ENCODE peak calls at places on chromosomes 12 and 14, in seven cellular contexts. S is upper lobe of right lung; F is fibroblast of villous mesenchyme; X is astrocyte; J is SJSA1; Q is HT-29; D is stimulated activated CD4-positive, alpha-beta T cell treated with anti-CD3 and anti-CD28 coated beads, Interleukin-1b, Interleukin-23, amount 100 ng/mL, for 4 hours. Z is an unnamed sample.

GRCh38 chr12:69510176-69510827 is 40.1 kb downstream of the FRS2 start:
- DNase-seq in F (no peak), Q (no peak), J (no peak), X (no peak), S (no peak), D (no peak), Z (no peak)

GRCh38 chr14:54106802-54107377 is 150.3 kb upstream of the BMP4 start:
- DNase-seq in F (no peak), D (no peak), J (peak), S (no peak), X (peak), Q (peak), Z (no peak)

GRCh38 chr12:70543444-70543843 is 93.8 kb downstream of the PTPRB start:
- DNase-seq in J (peak), D (no peak), S (no peak), Q (peak), F (peak), X (peak), Z (peak)

GRCh38 chr12:64968989-64969819 is 144.8 kb downstream of the TBC1D30 start:
- DNase-seq in D (no peak), Q (peak), S (no peak), J (no peak), F (peak), X (no peak), Z (no peak)

GRCh38 chr12:77725611-77726010 is 105.1 kb upstream of the NAV3 start:
- DNase-seq in X (peak), J (peak), Q (no peak), D (no peak), F (peak), S (no peak), Z (peak)

GRCh38 chr12:15495742-15496141 is 173.4 kb downstream of the PTPRO start:
- DNase-seq in F (no peak), D (no peak), S (no peak), Q (no peak), J (no peak), X (peak), Z (no peak)

GRCh38 chr12:27899151-27899661 is 73.3 kb downstream of the PTHLH start:
- DNase-seq in X (peak), J (no peak), Q (no peak), S (no peak), F (peak), D (no peak), Z (peak)

GRCh38 chr12:113232787-113233585 is 11.7 kb downstream of the TPCN1 start:
- DNase-seq in X (peak), Q (no peak), J (no peak), S (no peak), F (no peak), D (peak), Z (no peak)

GRCh38 chr12:52912711-52913423 is 8.0 kb upstream of the KRT8 start:
- DNase-seq in D (no peak), J (no peak), Q (peak), X (no peak), S (no peak), F (no peak), Z (no peak)

GRCh38 chr14:23294346-23294733 is 8.3 kb downstream of the PPP1R3E start:
- DNase-seq in S (no peak), Q (no peak), J (no peak), D (no peak), F (no peak), X (no peak), Z (no peak)

GRCh38 chr14:29999013-29999539 is 71.4 kb upstream of the PRKD1 start:
- DNase-seq in D (no peak), Q (no peak), F (no peak), X (no peak), S (no peak), J (no peak), Z (no peak)

GRCh38 chr12:64320611-64321010 is 69.9 kb downstream of the C12orf56 start:
- DNase-seq in S (no peak), F (no peak), Q (no peak), D (no peak), X (no peak), J (no peak), Z (no peak)

GRCh38 chr12:101040936-101041335 is 169.1 kb downstream of the SLC5A8 start:
- DNase-seq in D (no peak), J (no peak), X (no peak), S (no peak), Q (no peak), F (peak), Z (no peak)

GRCh38 chr14:95346820-95347219 is 27.1 kb upstream of the CLMN start:
- DNase-seq in Q (no peak), X (peak), F (no peak), D (no peak), J (no peak), S (no peak), Z (no peak)

GRCh38 chr14:103422981-103423600 is 37.9 kb downstream of the MARK3 start:
- DNase-seq in J (no peak), X (peak), F (peak), Q (no peak), S (no peak), D (no peak), Z (peak)

GRCh38 chr14:76761198-76761848 is at the start of gene VASH1:
- DNase-seq in X (peak), D (peak), S (peak), J (peak), F (peak), Q (no peak), Z (peak)

GRCh38 chr12:1083888-1084262 is 92.9 kb downstream of the ERC1 start:
- DNase-seq in S (no peak), F (peak), J (no peak), X (peak), Q (peak), D (no peak), Z (peak)

GRCh38 chr12:90360300-90360699 is 594.7 kb downstream of the CCER1 start:
- DNase-seq in X (no peak), J (no peak), F (no peak), S (no peak), Q (no peak), D (no peak), Z (no peak)

GRCh38 chr12:129483494-129483893 is 420.3 kb downstream of the TMEM132D start:
- DNase-seq in S (no peak), F (no peak), J (no peak), D (no peak), X (no peak), Q (no peak), Z (no peak)

GRCh38 chr12:47223848-47224213 is 144.1 kb upstream of the AMIGO2 start:
- DNase-seq in D (no peak), J (no peak), S (no peak), X (peak), Q (peak), F (peak), Z (peak)

GRCh38 chr14:76919431-76919810 is 93.2 kb downstream of the LRRC74A start:
- DNase-seq in F (no peak), S (no peak), X (peak), J (no peak), Q (peak), D (no peak), Z (no peak)

GRCh38 chr12:40672650-40673319 is 19.5 kb upstream of the CNTN1 start:
- DNase-seq in J (no peak), Q (no peak), S (no peak), D (no peak), X (no peak), F (peak), Z (no peak)

GRCh38 chr12:42987216-42987631 is 397.7 kb upstream of the PRICKLE1 start:
- DNase-seq in S (no peak), J (no peak), F (no peak), X (peak), Q (no peak), D (no peak), Z (no peak)

GRCh38 chr14:43789458-43789857 is 717.6 kb downstream of the FSCB start:
- DNase-seq in Q (no peak), J (no peak), D (no peak), S (no peak), F (no peak), X (no peak), Z (no peak)

GRCh38 chr14:74421997-74422396 is 4.0 kb downstream of the SYNDIG1L start:
- DNase-seq in J (no peak), Q (no peak), S (no peak), D (no peak), F (no peak), X (no peak), Z (no peak)

GRCh38 chr12:12338528-12339168 is 11.4 kb downstream of the MANSC1 start:
- DNase-seq in J (no peak), Q (no peak), S (no peak), X (peak), D (no peak), F (no peak), Z (peak)

GRCh38 chr14:98259881-98260280 is 1012.1 kb downstream of the BCL11B start:
- DNase-seq in F (no peak), Q (no peak), J (no peak), X (peak), D (no peak), S (no peak), Z (no peak)

GRCh38 chr12:23014749-23015148 is 389.8 kb downstream of the ETNK1 start:
- DNase-seq in D (no peak), S (no peak), F (peak), J (no peak), Q (no peak), X (no peak), Z (no peak)

GRCh38 chr14:75409425-75410205 is 18.2 kb upstream of the JDP2 start:
- DNase-seq in X (no peak), D (no peak), S (no peak), F (no peak), Q (no peak), J (no peak), Z (no peak)

GRCh38 chr12:56097738-56098137 is 6.6 kb upstream of the PA2G4 start:
- DNase-seq in S (no peak), X (no peak), D (no peak), J (no peak), F (no peak), Q (no peak), Z (no peak)

GRCh38 chr12:63302269-63302940 is 151.4 kb upstream of the AVPR1A start:
- DNase-seq in X (no peak), Q (no peak), J (no peak), F (no peak), S (no peak), D (no peak), Z (no peak)

GRCh38 chr12:57455374-57456144 is 452 bp downstream of the INHBE start:
- DNase-seq in X (no peak), S (no peak), J (peak), D (no peak), F (no peak), Q (no peak), Z (no peak)

GRCh38 chr12:48852734-48853168 is 788 bp upstream of the DDX23 start:
- DNase-seq in S (no peak), D (no peak), Q (no peak), F (peak), X (no peak), J (no peak), Z (no peak)

GRCh38 chr14:67532998-67533753 is at the start of gene PLEKHH1:
- DNase-seq in F (peak), Q (peak), S (peak), J (peak), X (peak), D (peak), Z (peak)

GRCh38 chr12:53328043-53328435 is 6.6 kb upstream of the AAAS start:
- DNase-seq in S (no peak), J (no peak), X (no peak), F (no peak), Q (no peak), D (no peak), Z (no peak)